ENCODE peak calls at places on chromosomes 1 and 21, in seven cellular contexts. K, T, V, L, F, S and R are unnamed samples.

GRCh38 chr1:173332026-173332425 is 124.9 kb upstream of the TNFSF4 start:
- DNase-seq in T (no peak), S (peak), K (no peak), F (no peak), L (no peak), V (peak), R (no peak)

GRCh38 chr1:89974701-89975470 is 20.0 kb upstream of the ZNF326 start:
- DNase-seq in V (peak), L (no peak), F (no peak), S (no peak), T (no peak), K (no peak), R (no peak)

GRCh38 chr1:40932004-40932403 is 47.5 kb upstream of the CTPS1 start:
- DNase-seq in S (peak), L (no peak), T (no peak), V (no peak), K (no peak), F (no peak), R (no peak)

GRCh38 chr1:3186526-3186921 is 117.5 kb downstream of the PRDM16 start:
- DNase-seq in F (peak), S (peak), L (peak), T (no peak), V (peak), K (no peak), R (no peak)

GRCh38 chr1:25744140-25744581 is 55.8 kb upstream of the SELENON start:
- DNase-seq in S (peak), L (peak), F (peak), V (peak), K (peak), T (no peak), R (no peak)

GRCh38 chr1:195584870-195585624 is 1023.2 kb downstream of the KCNT2 start:
- DNase-seq in T (no peak), K (peak), F (no peak), S (peak), L (no peak), V (peak), R (no peak)

GRCh38 chr1:161727343-161727924 is 6.1 kb downstream of the FCRLB start:
- DNase-seq in V (peak), F (no peak), S (peak), K (no peak), T (peak), L (no peak), R (no peak)

GRCh38 chr1:55078470-55078869 is 39.1 kb downstream of the PCSK9 start:
- DNase-seq in K (no peak), S (no peak), F (no peak), V (no peak), L (no peak), T (no peak), R (no peak)

GRCh38 chr1:170917373-170917772 is 18.0 kb upstream of the MROH9 start:
- DNase-seq in T (no peak), L (no peak), K (no peak), S (no peak), V (no peak), F (no peak), R (no peak)

GRCh38 chr1:181911715-181912114 is 149.8 kb downstream of the ZNF648 start:
- DNase-seq in V (peak), F (no peak), K (no peak), S (no peak), T (no peak), L (no peak), R (no peak)

GRCh38 chr1:159282118-159282517 is 20.0 kb upstream of the FCER1A start:
- DNase-seq in S (peak), F (peak), T (no peak), L (no peak), K (no peak), V (no peak), R (no peak)

GRCh38 chr1:117500584-117500983 is 105.3 kb upstream of the TENT5C start:
- DNase-seq in F (no peak), T (no peak), K (no peak), L (no peak), S (no peak), V (no peak), R (no peak)

GRCh38 chr1:221766210-221766609 is 24.3 kb upstream of the DUSP10 start:
- DNase-seq in K (no peak), V (peak), L (no peak), S (no peak), T (no peak), F (no peak), R (no peak)

GRCh38 chr1:172642970-172643369 is 15.9 kb upstream of the FASLG start:
- DNase-seq in V (no peak), T (no peak), K (no peak), L (no peak), F (no peak), S (peak), R (no peak)

GRCh38 chr1:5565281-5565680 is 426.9 kb downstream of the NPHP4 start:
- DNase-seq in V (no peak), S (no peak), T (no peak), K (no peak), F (no peak), L (no peak), R (no peak)

GRCh38 chr1:4650486-4650885 is 3.9 kb upstream of the AJAP1 start:
- DNase-seq in S (peak), T (no peak), K (no peak), F (peak), L (no peak), V (peak), R (peak)

GRCh38 chr21:46081862-46082637 is 15.9 kb upstream of the COL6A2 start:
- DNase-seq in V (no peak), S (no peak), K (no peak), L (no peak), F (no peak), T (no peak), R (no peak)

GRCh38 chr1:29583727-29584126 is 347.4 kb downstream of the PTPRU start:
- DNase-seq in S (no peak), T (no peak), V (no peak), F (no peak), L (no peak), K (no peak), R (no peak)

GRCh38 chr1:18560692-18561091 is 70.0 kb upstream of the PAX7 start:
- DNase-seq in T (no peak), K (no peak), L (no peak), F (no peak), V (no peak), S (no peak), R (peak)

GRCh38 chr1:212687811-212688210 is 11.8 kb downstream of the BATF3 start:
- DNase-seq in L (no peak), F (no peak), T (no peak), K (no peak), V (no peak), S (no peak), R (no peak)

GRCh38 chr1:5734414-5734813 is 257.8 kb downstream of the NPHP4 start:
- DNase-seq in V (no peak), T (no peak), K (no peak), L (no peak), S (no peak), F (no peak), R (no peak)

GRCh38 chr1:201904579-201904978 is 15.9 kb downstream of the SHISA4 start:
- DNase-seq in S (no peak), L (peak), F (peak), T (no peak), V (peak), K (no peak), R (no peak)

GRCh38 chr1:1907098-1907736 is 7.8 kb upstream of the CALML6 start:
- DNase-seq in K (peak), V (peak), T (peak), L (no peak), S (no peak), F (peak), R (peak)

GRCh38 chr1:64693406-64693805 is 51.5 kb upstream of the RAVER2 start:
- DNase-seq in T (no peak), V (no peak), L (no peak), F (no peak), K (no peak), S (no peak), R (no peak)

GRCh38 chr1:220378571-220379302 is 106.5 kb upstream of the RAB3GAP2 start:
- DNase-seq in V (peak), L (no peak), K (no peak), S (peak), T (no peak), F (peak), R (no peak)

GRCh38 chr1:9440261-9440660 is 99.0 kb upstream of the SLC25A33 start:
- DNase-seq in L (no peak), K (no peak), S (no peak), T (no peak), V (no peak), F (no peak), R (no peak)

GRCh38 chr1:170461362-170461761 is 70.6 kb upstream of the GORAB start:
- DNase-seq in T (no peak), S (peak), F (no peak), L (no peak), K (no peak), V (peak), R (no peak)

GRCh38 chr1:59375321-59376220 is 78.7 kb downstream of the FGGY start:
- DNase-seq in S (peak), V (peak), K (no peak), T (no peak), L (no peak), F (peak), R (no peak)

DNA sequence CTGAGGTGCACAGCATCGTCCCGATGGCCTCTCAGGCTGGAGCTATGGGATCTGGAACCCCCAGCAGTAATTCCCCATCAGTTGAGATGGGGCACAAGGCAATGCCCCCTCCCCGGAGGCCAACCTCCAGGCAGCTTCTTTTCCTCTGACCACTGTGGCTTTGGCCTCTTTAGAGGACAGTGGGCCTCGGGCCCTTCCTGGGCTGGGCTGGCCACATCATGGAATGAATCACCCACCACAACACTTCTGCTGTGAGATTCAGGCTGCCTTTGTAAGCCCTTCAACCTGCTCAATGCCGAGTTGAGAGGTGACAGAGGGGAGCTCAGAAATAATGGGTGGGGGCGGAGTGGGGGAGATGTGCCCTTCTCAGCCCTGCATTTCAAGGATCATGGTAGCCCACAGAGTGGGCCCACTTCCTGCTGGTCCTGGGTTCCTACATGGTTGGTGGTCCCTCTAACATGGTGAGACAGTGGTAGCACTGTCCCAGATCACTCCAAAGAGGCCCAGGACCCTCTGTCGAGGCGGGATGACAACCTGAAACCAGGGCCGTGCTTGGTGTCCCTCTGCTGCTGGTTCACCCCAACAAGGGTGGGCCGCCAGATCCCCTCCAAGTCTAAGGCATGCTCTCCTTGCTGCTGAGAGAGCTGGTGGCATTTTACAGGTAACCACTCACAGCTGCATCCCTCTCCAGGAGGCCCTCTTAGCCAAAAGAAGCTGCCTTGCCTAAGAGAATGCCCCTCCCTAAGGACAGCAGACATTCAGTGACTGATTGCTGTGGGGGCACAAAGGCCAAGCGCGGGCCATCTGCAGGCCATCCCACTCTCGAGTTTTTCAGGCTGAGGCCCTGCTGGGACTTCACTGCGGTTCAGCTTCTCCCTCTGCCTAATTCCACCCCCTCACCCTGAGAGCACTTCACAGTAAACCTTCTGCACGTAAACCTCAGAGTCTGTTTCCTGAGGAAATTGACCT is 29.7 kb upstream of the EVA1B start:
- DNase-seq in S (peak), L (no peak), F (no peak), T (no peak), V (peak), K (no peak), R (no peak)
- TF ChIP-seq EZH2phosphoT487 in S (no peak), L (no peak), F (no peak), T (no peak), V (no peak), K (no peak), R (no peak)

DNA sequence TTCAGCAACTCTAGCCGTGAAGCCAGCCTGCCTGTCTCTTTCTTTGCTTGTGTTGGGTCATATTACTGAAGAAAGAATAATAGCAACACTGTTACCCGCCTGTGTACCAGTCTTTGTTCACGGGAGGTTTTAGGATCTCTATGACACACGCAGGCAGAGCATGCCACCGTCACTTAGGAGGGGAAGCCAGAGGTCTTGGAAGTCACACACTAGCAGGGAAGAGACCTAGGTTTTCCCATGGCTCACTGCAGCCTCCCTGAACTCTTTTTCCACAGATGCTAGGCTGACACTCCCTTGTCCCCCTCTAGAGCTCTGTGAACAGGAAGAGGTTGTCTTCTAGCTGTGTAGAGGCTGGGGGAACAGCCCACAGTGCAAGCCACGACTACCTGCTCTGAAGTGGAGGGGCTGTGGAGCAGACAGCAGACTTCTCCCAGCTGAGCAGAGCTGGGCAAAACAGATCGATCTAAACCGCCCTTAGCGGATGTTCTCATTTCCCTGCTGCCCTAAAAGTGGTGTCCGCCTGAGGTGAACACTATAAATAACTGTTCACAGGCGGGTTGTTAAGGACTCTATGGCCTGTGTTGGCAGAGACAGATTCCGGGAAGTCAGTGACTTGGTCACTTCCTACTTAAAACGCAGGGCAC is 203.1 kb downstream of the RHOU start:
- DNase-seq in L (no peak), V (no peak), T (no peak), K (no peak), F (no peak), S (no peak), R (peak)
- TF ChIP-seq EZH2phosphoT487 in L (no peak), V (no peak), T (no peak), K (no peak), F (no peak), S (no peak), R (no peak)

GRCh38 chr1:150887018-150887417 is at the start of gene CTXND2:
- DNase-seq in L (no peak), T (no peak), S (peak), K (no peak), V (peak), F (no peak), R (no peak)

GRCh38 chr1:150895618-150896017 is 8.7 kb downstream of the CTXND2 start:
- DNase-seq in L (no peak), S (peak), T (no peak), K (peak), F (no peak), V (peak), R (no peak)

GRCh38 chr1:150893336-150893913 is 6.5 kb downstream of the CTXND2 start:
- DNase-seq in T (no peak), V (no peak), S (no peak), K (no peak), F (no peak), L (no peak), R (no peak)

GRCh38 chr1:150888727-150889126 is 1.8 kb downstream of the CTXND2 start:
- DNase-seq in S (no peak), L (no peak), T (no peak), F (no peak), K (no peak), V (no peak), R (no peak)

GRCh38 chr1:150889650-150890416 is 2.9 kb downstream of the CTXND2 start:
- DNase-seq in F (no peak), K (no peak), T (peak), S (no peak), L (no peak), V (no peak), R (no peak)
- TF ChIP-seq EZH2phosphoT487 in F (no peak), K (no peak), T (no peak), S (no peak), L (no peak), V (no peak), R (no peak)

GRCh38 chr1:209625205-209625549 is 27.0 kb downstream of the LAMB3 start:
- DNase-seq in V (peak), T (no peak), L (no peak), F (no peak), S (no peak), K (no peak), R (no peak)
- TF ChIP-seq EZH2phosphoT487 in V (no peak), T (no peak), L (no peak), F (no peak), S (no peak), K (no peak), R (no peak)

DNA sequence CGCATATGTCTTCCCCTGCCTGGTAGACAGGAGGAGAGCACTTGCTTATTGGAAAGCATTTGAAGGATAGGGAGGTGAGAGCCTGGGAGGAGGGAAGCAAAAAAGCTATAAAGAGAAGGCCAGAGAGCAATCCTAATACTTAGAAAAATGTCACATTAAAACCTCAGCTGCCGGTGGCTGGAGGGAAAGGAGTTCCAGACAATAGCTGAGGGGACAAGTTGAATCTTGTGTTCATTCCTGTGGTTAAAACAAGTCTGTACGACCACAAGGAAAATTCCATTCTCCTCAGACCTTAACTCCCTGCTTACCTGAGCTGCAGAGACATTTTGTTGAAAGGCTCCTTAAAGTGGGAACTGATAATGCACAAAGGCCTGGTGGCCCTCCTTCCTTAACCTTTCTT is 218.8 kb upstream of the CAMK1G start:
- DNase-seq in T (no peak), S (peak), V (no peak), F (no peak), L (no peak), K (no peak), R (no peak)
- TF ChIP-seq EZH2phosphoT487 in T (no peak), S (no peak), V (no peak), F (no peak), L (no peak), K (no peak), R (no peak)

GRCh38 chr1:114131526-114132220 is 22.0 kb downstream of the SYT6 start:
- DNase-seq in V (no peak), T (no peak), S (peak), L (no peak), K (no peak), F (no peak), R (no peak)
- TF ChIP-seq EZH2phosphoT487 in V (no peak), T (no peak), S (no peak), L (no peak), K (no peak), F (no peak), R (no peak)

GRCh38 chr1:156874142-156874541 is 13.5 kb downstream of the NTRK1 start:
- DNase-seq in F (no peak), V (no peak), L (no peak), T (no peak), S (no peak), K (no peak), R (no peak)

GRCh38 chr1:156874572-156874971 is 13.9 kb downstream of the NTRK1 start:
- DNase-seq in T (no peak), V (no peak), L (no peak), K (no peak), S (no peak), F (no peak), R (no peak)

GRCh38 chr1:156877433-156877832 is 16.1 kb upstream of the PEAR1 start:
- DNase-seq in V (peak), F (no peak), T (no peak), K (no peak), S (no peak), L (no peak), R (no peak)

GRCh38 chr1:156875067-156875615 is 14.5 kb downstream of the NTRK1 start:
- DNase-seq in T (no peak), V (no peak), S (no peak), K (no peak), F (no peak), L (no peak), R (no peak)

DNA sequence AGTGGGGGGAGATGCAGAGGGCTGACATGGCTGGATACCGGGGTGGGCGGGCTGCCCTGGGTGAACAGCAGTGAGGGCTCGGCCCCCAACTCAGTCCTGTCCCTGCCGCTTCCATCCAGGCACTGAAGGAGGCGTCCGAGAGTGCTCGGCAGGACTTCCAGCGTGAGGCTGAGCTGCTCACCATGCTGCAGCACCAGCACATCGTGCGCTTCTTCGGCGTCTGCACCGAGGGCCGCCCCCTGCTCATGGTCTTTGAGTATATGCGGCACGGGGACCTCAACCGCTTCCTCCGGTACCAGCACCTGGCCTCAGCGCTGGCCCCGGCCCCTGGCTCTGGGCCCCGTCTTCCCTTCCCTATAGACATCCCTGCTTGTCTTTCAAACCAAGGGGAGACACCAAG is 15.6 kb downstream of the NTRK1 start:
- DNase-seq in K (no peak), T (no peak), V (peak), L (peak), S (no peak), F (no peak), R (no peak)
- TF ChIP-seq EZH2phosphoT487 in K (no peak), T (no peak), V (no peak), L (no peak), S (no peak), F (no peak), R (no peak)